ENCODE peak calls at places on chromosomes 11 and 22, in six cellular contexts. M is upper lobe of right lung; T is IMR-90; Y is cardiac muscle cell; D is CD8-positive, alpha-beta memory T cell; G is fibroblast of lung. U is an unnamed sample.
A peak's percentile ranks its signal among the peaks of the same experiment; 100 is the strongest.

GRCh38 chr22:35563211-35563610 is 22.6 kb downstream of the RASD2 start:
- DNase-seq in M (no peak), D (no peak), T (no peak), G (no peak), Y (no peak), U (no peak)

GRCh38 chr11:71252782-71253730 is 679 bp upstream of the SHANK2 start:
- DNase-seq in G (peak; percentile 56), M (peak; percentile 80), D (no peak), Y (peak; percentile 33), T (peak; percentile 68), U (no peak)

GRCh38 chr22:44382461-44383038 is 69.8 kb upstream of the SHISAL1 start:
- DNase-seq in D (no peak), M (peak; percentile 42), T (no peak), G (no peak), Y (no peak), U (no peak)

GRCh38 chr11:93194673-93195291 is 3.0 kb downstream of the SLC36A4 start:
- DNase-seq in T (no peak), M (no peak), G (no peak), D (no peak), Y (no peak), U (no peak)

GRCh38 chr11:128902515-128903066 is 11.4 kb downstream of the KCNJ5 start:
- DNase-seq in G (peak; percentile 84), M (no peak), D (no peak), T (peak; percentile 81), Y (no peak), U (no peak)

GRCh38 chr11:116373107-116373506 is 399.7 kb downstream of the BUD13 start:
- DNase-seq in Y (no peak), G (no peak), M (no peak), D (no peak), T (no peak), U (no peak)

GRCh38 chr22:32175751-32176644 is 16.9 kb upstream of the C22orf42 start:
- DNase-seq in T (no peak), G (no peak), M (no peak), Y (peak; percentile 42), D (no peak), U (no peak)

GRCh38 chr11:69309800-69310280 is 15.9 kb downstream of the MYEOV start:
- DNase-seq in G (peak; percentile 34), D (no peak), Y (no peak), M (no peak), T (peak; percentile 57), U (no peak)

GRCh38 chr22:49703391-49703926 is 124.2 kb downstream of the BRD1 start:
- DNase-seq in M (no peak), D (no peak), Y (no peak), G (no peak), T (no peak), U (no peak)

GRCh38 chr11:123419720-123420466 is 10.2 kb upstream of the GRAMD1B start:
- DNase-seq in G (no peak), T (no peak), Y (no peak), M (no peak), D (no peak), U (no peak)

GRCh38 chr11:2583605-2583958 is 116.2 kb downstream of the KCNQ1OT1 start:
- DNase-seq in M (no peak), D (no peak), Y (no peak), T (no peak), G (no peak), U (no peak)

GRCh38 chr11:68213135-68213515 is at the start of gene KMT5B:
- DNase-seq in T (peak; percentile 54), Y (peak; percentile 75), G (no peak), D (no peak), M (peak; percentile 83), U (no peak)

GRCh38 chr22:29738118-29738815 is 18.5 kb downstream of the CABP7 start:
- DNase-seq in D (no peak), G (no peak), T (no peak), M (no peak), Y (no peak), U (no peak)

GRCh38 chr11:83257638-83258229 is 28.4 kb downstream of the CCDC90B start:
- DNase-seq in M (no peak), T (peak; percentile 73), Y (no peak), D (no peak), G (peak; percentile 91), U (no peak)

GRCh38 chr11:96054870-96055705 is 131.2 kb upstream of the MTMR2 start:
- DNase-seq in G (peak; percentile 60), T (peak; percentile 64), Y (peak; percentile 39), M (no peak), D (peak; percentile 15), U (no peak)

GRCh38 chr11:96061094-96061493 is 137.2 kb upstream of the MTMR2 start:
- DNase-seq in T (no peak), D (no peak), M (no peak), Y (no peak), G (no peak), U (no peak)

GRCh38 chr11:96055706-96056387 is 131.9 kb upstream of the MTMR2 start:
- DNase-seq in G (peak; percentile 97), M (no peak), D (no peak), Y (no peak), T (peak; percentile 62), U (no peak)

GRCh38 chr11:96052921-96053631 is 129.2 kb upstream of the MTMR2 start:
- DNase-seq in Y (no peak), T (peak; percentile 62), M (no peak), G (peak; percentile 67), D (no peak), U (no peak)

GRCh38 chr11:96056581-96056980 is 132.7 kb upstream of the MTMR2 start:
- DNase-seq in T (no peak), M (no peak), G (no peak), Y (no peak), D (no peak), U (no peak)
- H3K4me1 ChIP-seq in T (peaks cover 27% of the 10 kb centered on the region), M (peaks cover 33% of the 10 kb centered on the region), G (peaks cover 13% of the 10 kb centered on the region), Y (peaks cover 6% of the 10 kb centered on the region), D (peaks cover 4% of the 10 kb centered on the region), U (peaks cover 45% of the 10 kb centered on the region)

GRCh38 chr11:62823677-62824076 is 8.2 kb downstream of the STX5 start:
- DNase-seq in G (no peak), T (no peak), Y (no peak), M (no peak), D (no peak), U (no peak)
- H3K36me3 ChIP-seq in G (peaks cover 28% of the 10 kb centered on the region), T (peaks cover 72% of the 10 kb centered on the region), Y (peaks cover 71% of the 10 kb centered on the region), M (peaks cover 95% of the 10 kb centered on the region), D (peaks cover 50% of the 10 kb centered on the region), U (peaks cover 97% of the 10 kb centered on the region)

DNA sequence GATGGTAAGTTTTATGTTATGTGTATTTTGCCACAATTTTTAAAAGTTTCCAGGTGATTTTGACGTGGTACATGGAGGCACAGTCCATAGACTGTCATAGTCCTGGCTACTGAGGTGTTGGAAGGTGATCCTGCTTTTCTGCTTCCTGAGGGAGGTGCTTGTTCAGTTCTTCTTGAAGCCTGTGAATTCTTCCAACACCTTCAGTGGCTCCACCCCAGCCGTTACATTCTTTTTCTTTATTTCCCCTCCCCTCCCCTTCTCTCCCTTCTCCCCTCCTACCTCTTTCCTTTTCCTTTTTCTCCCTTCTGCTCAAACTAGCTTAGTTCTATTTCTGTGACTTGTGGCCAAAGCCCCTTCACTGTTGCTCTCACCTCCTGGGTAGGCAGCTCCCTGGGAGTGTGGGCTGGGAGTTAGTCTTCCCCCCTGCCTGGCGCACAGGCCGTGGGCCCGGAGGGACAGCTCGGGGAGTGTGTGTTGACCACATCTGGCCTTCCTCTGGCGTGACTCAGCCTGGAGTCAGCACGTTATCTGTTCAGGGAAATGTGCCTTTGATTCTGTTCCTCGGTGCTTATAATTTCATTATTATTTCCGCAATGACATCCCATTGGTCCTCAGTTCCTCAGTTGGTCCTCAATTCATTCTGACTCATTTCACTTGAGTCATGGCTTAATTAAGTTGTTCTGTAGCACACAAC is 566.2 kb downstream of the TBC1D22A start:
- DNase-seq in D (no peak), M (no peak), G (peak; percentile 96), Y (no peak), T (peak; percentile 96), U (no peak)
- H3K9me3 ChIP-seq in D (no peaks in the 10 kb centered on the region), M (no peaks in the 10 kb centered on the region), G (no peaks in the 10 kb centered on the region), Y (no peaks in the 10 kb centered on the region), T (peaks cover 7% of the 10 kb centered on the region), U (no peaks in the 10 kb centered on the region)

GRCh38 chr22:42434748-42435425 is 2.7 kb upstream of the NFAM1 start:
- DNase-seq in G (no peak), M (no peak), D (no peak), T (no peak), Y (no peak), U (no peak)

GRCh38 chr22:42436402-42436801 is 4.2 kb upstream of the NFAM1 start:
- DNase-seq in G (no peak), D (no peak), T (no peak), M (no peak), Y (no peak), U (no peak)

GRCh38 chr22:42433754-42434153 is 1.6 kb upstream of the NFAM1 start:
- DNase-seq in Y (no peak), D (no peak), G (no peak), M (no peak), T (no peak), U (no peak)

GRCh38 chr22:42432818-42433217 is 615 bp upstream of the NFAM1 start:
- DNase-seq in Y (no peak), D (no peak), T (no peak), G (no peak), M (no peak), U (no peak)

GRCh38 chr22:42434283-42434682 is 2.1 kb upstream of the NFAM1 start:
- DNase-seq in Y (no peak), T (no peak), M (no peak), G (peak; percentile 9), D (no peak), U (no peak)
- H3K4me1 ChIP-seq in Y (peaks cover 21% of the 10 kb centered on the region), T (no peaks in the 10 kb centered on the region), M (peaks cover 16% of the 10 kb centered on the region), G (peaks cover 4% of the 10 kb centered on the region), D (peaks cover 9% of the 10 kb centered on the region), U (peaks cover 84% of the 10 kb centered on the region)

GRCh38 chr11:17314232-17314547 is 37.4 kb upstream of the NCR3LG1 start:
- DNase-seq in T (peak; percentile 94), G (peak; percentile 86), M (no peak), D (no peak), Y (peak; percentile 13), U (no peak)
- H3K36me3 ChIP-seq in T (peaks cover 6% of the 10 kb centered on the region), G (no peaks in the 10 kb centered on the region), M (peaks cover 40% of the 10 kb centered on the region), D (peaks cover 38% of the 10 kb centered on the region), Y (peaks cover 30% of the 10 kb centered on the region), U (no peaks in the 10 kb centered on the region)